ENCODE peak calls at places on chromosome 21, in four cellular contexts. V is tibial artery; K is left ventricle myocardium inferior; H is CD8-positive, alpha-beta memory T cell. J is an unnamed sample. For H3K36me3, the result is how much of the 10 kb centered on the place peaks cover.

GRCh38 chr21:34886554-34887385 is 162.3 kb downstream of the RUNX1 start:
- DNase-seq in V (peak), H (no peak), K (peak), J (no peak)

GRCh38 chr21:38820471-38821239 is 14.9 kb downstream of the ETS2 start:
- DNase-seq in H (no peak), K (no peak), V (no peak), J (no peak)

GRCh38 chr21:24367936-24368335 is 1239.3 kb downstream of the MRPL39 start:
- DNase-seq in K (no peak), H (no peak), V (no peak), J (no peak)

GRCh38 chr21:15221799-15222386 is 157.1 kb upstream of the NRIP1 start:
- DNase-seq in K (peak), H (no peak), V (no peak), J (peak)

GRCh38 chr21:17921579-17922530 is 102.7 kb upstream of the C21orf91 start:
- DNase-seq in V (peak), H (no peak), K (no peak), J (no peak)

GRCh38 chr21:31903896-31904295 is 31.1 kb downstream of the HUNK start:
- DNase-seq in K (no peak), V (no peak), H (no peak), J (no peak)

GRCh38 chr21:33229099-33229775 is 501 bp upstream of the IFNAR2 start:
- DNase-seq in H (no peak), K (no peak), V (no peak), J (no peak)

GRCh38 chr21:28588997-28589396 is 403.7 kb downstream of the LTN1 start:
- DNase-seq in K (no peak), V (no peak), H (no peak), J (no peak)

GRCh38 chr21:15138475-15138874 is 73.7 kb upstream of the NRIP1 start:
- DNase-seq in V (no peak), H (no peak), K (no peak), J (no peak)

GRCh38 chr21:25708467-25709065 is 26.1 kb downstream of the ATP5PF start:
- DNase-seq in V (peak), H (peak), K (no peak), J (no peak)

GRCh38 chr21:27423073-27423472 is 456.2 kb upstream of the ADAMTS5 start:
- DNase-seq in V (peak), H (no peak), K (peak), J (peak)

GRCh38 chr21:34796518-34797201 is 127.9 kb downstream of the CLIC6 start:
- DNase-seq in V (no peak), H (no peak), K (no peak), J (no peak)

GRCh38 chr21:31298618-31299269 is 45.3 kb downstream of the TIAM1 start:
- DNase-seq in V (no peak), K (no peak), H (no peak), J (no peak)

GRCh38 chr21:46347791-46348381 is 23.9 kb downstream of the PCNT start:
- DNase-seq in V (no peak), K (peak), H (no peak), J (peak)

GRCh38 chr21:29938968-29939858 is 583 bp downstream of the GRIK1 start:
- DNase-seq in H (no peak), V (no peak), K (no peak), J (no peak)
- H3K4me3 ChIP-seq in H (no peak), V (peak), K (peak), J (peak)

GRCh38 chr21:42853621-42854020 is 25.7 kb downstream of the WDR4 start:
- DNase-seq in V (no peak), K (no peak), H (no peak), J (no peak)
- H3K36me3 ChIP-seq in V (half or more), K (half or more), H (under half), J (half or more)

GRCh38 chr21:41766883-41767605 is at the start of gene RIPK4:
- DNase-seq in V (no peak), H (peak), K (no peak), J (no peak)
- H3K27ac ChIP-seq in V (peak), H (no peak), K (no peak), J (peak)

DNA sequence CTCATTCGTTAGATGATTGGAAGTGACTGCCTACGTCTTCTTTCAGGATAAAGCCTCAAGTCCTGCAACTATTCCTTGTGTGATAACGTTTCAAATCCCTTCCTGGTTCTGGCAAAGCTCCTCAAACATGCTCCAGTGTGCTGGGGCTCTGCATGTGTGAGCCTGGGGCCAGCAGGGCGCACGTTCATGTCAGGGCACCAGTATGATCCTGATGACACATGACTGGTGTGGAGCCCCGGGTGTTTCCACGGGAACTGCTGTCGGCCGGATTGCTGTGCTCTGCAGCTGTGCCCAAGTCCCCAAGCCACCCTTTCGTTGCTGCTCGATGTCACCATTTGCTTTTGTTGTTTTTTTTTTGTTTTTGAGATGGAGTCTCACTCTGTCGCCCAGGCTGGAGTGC is 21.3 kb downstream of the KRTAP10-1 start:
- DNase-seq in K (no peak), H (peak), V (no peak), J (no peak)
- H3K4me3 ChIP-seq in K (no peak), H (no peak), V (no peak), J (no peak)

DNA sequence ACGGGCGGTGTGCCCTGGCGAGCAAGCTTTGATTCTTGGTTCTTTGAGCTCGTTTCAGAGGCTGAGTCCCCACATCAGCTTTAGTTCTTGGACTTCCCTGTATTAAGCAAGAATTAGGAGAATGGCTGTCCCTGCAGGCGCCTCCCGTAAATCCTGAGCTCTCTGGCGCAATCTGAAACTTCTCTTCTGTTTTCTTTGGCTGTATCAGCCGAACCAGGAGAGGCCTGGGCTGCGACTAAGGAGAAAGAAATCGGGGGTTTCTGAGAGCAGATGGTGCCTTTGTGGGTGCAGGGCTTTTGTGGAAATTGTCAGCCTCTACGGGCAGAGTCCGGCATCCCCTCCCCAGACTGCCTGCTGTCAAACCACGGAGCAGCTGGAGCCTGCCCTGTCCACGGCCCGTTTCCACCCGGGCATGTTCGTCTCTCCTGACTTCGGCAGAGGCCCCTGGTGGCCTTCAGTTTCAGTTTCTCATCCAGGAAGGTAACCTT is 17.9 kb downstream of the CSTB start:
- DNase-seq in V (peak), K (no peak), H (no peak), J (peak)
- H3K36me3 ChIP-seq in V (under half), K (half or more), H (under half), J (half or more)

GRCh38 chr21:44437371-44437695 is 18.0 kb upstream of the LRRC3 start:
- DNase-seq in K (no peak), V (no peak), H (peak), J (no peak)
- H3K27ac ChIP-seq in K (peak), V (no peak), H (no peak), J (no peak)

DNA sequence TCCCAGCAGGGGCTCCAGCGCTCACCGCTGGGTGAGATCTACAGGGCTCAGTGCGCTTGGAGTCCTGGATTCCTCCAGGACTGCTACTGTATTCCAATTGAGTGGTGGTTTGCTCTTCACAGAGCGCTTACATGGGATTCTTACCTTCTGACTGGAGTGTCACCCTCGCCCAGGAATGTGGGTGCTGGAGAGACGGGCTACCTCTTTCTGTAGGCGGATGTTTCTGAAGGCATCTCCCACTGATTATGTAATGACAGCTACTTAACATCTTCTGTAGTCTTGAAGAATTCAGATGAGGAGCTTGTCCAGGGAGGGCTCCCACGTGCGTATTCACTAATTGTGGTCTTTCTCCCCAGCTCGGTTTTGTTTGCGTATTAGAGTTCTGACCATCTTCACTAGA is 154.2 kb downstream of the DYRK1A start:
- DNase-seq in K (no peak), V (no peak), H (no peak), J (no peak)
- H3K4me3 ChIP-seq in K (no peak), V (no peak), H (no peak), J (no peak)

DNA sequence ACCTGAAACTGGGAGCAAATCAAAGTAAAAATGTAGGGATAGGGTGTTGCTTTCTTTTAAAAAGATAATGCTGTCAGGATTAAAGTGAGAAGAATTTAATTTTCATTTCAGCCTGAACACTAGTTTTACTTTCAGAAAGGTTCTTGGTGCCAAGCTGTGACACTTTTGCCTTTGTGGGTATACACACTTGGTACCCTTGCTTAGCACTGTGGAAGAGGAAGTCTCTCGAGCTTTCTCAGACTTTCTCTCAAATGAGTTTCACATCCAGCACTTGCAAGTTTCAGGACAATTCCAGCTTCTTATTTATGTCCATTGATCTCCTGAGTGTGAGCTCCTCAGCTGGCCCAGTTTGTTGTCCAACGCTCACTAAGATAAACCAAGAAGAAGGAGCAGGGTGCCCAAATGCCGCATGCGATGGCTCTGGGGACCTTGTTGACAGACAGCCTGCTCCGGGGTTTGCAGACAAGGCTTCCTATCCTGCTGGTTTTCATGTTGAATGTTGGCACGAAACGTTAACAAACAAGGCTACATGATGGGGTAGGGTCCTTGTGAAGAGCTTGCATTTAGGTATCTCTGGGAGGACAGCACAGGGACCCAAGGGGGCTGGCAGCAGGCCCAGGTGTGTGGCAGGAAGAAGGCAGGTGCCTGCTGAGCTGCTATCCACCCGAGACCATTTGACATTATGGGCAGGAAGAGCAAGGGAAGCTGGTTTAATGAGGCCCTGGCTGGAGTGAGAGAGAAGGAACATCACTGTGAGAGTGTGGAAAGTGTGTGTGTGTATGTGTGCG is 79.7 kb downstream of the POFUT2 start:
- DNase-seq in V (no peak), H (no peak), K (no peak), J (no peak)
- H3K36me3 ChIP-seq in V (half or more), H (under half), K (half or more), J (half or more)

J was measured in ascending aorta.